ENCODE peak calls at places on chromosomes 4 and X, in five cellular contexts. F is NCI-H526; J is stimulated activated effector memory CD8-positive, alpha-beta T cell treated with anti-CD3 and anti-CD28 coated beads, Interleukin-12 subunit alpha, Interleukin-12 subunit beta, amount 100 ng/mL, for 72 hours; E is iris pigment epithelial cell; V is right lobe of liver. T is an unnamed sample.
A peak's percentile ranks its signal among the peaks of the same experiment; 100 is the strongest.

GRCh38 chrX:100083146-100083715 is 326.8 kb downstream of the PCDH19 start:
- DNase-seq in F (no peak), J (no peak), E (no peak), V (no peak), T (no peak)

GRCh38 chr4:80006935-80007744 is 65.9 kb downstream of the ANTXR2 start:
- DNase-seq in F (no peak), J (no peak), E (peak; percentile 86), V (no peak), T (no peak)

GRCh38 chr4:48967101-48967500 is 19.0 kb upstream of the CWH43 start:
- DNase-seq in F (no peak), J (no peak), E (no peak), V (no peak), T (no peak)

GRCh38 chr4:113732923-113733527 is 28.5 kb downstream of the CAMK2D start:
- DNase-seq in F (no peak), J (no peak), E (peak; percentile 21), V (no peak), T (no peak)

GRCh38 chrX:87160435-87161010 is 357.1 kb upstream of the KLHL4 start:
- DNase-seq in F (no peak), J (no peak), E (no peak), V (no peak), T (no peak)

GRCh38 chr4:71300964-71301363 is 37.9 kb upstream of the SLC4A4 start:
- DNase-seq in F (no peak), J (no peak), E (no peak), V (peak; percentile 54), T (no peak)

GRCh38 chr4:139522457-139522856 is 33.6 kb downstream of the SETD7 start:
- DNase-seq in F (no peak), J (no peak), E (no peak), V (no peak), T (no peak)

GRCh38 chr4:6107886-6108285 is 89.7 kb upstream of the C4orf50 start:
- DNase-seq in F (no peak), J (no peak), E (no peak), V (no peak), T (no peak)

GRCh38 chr4:101419324-101420135 is 72.2 kb upstream of the PPP3CA start:
- DNase-seq in F (peak; percentile 92), J (no peak), E (peak; percentile 34), V (no peak), T (no peak)

GRCh38 chr4:2469192-2469984 is 482 bp downstream of the RNF4 start:
- DNase-seq in F (no peak), J (peak; percentile 57), E (peak; percentile 31), V (peak; percentile 62), T (peak; percentile 69)

GRCh38 chrX:41389311-41389888 is 55.4 kb downstream of the DDX3X start:
- DNase-seq in F (no peak), J (no peak), E (no peak), V (peak; percentile 49), T (no peak)